ENCODE peak calls at places on chromosomes 12 and 14, in seven cellular contexts. X is GM12864; G is OCI-LY7; Y is fibroblast of mammary gland; K is hepatocyte; H is endodermal cell; M is activated CD4-positive, CD25-positive, alpha-beta regulatory T cell. J is an unnamed sample.

GRCh38 chr12:50747817-50748216 is 16.1 kb upstream of the ATF1 start:
- DNase-seq in Y (no peak), H (peak), G (no peak), M (no peak), X (no peak), K (peak), J (no peak)

GRCh38 chr12:27245039-27245438 is 953 bp downstream of the STK38L start:
- DNase-seq in G (no peak), M (no peak), X (no peak), Y (no peak), K (no peak), H (no peak), J (no peak)

GRCh38 chr12:89827592-89827991 is 119.0 kb upstream of the ATP2B1 start:
- DNase-seq in H (peak), K (no peak), G (no peak), Y (no peak), X (no peak), M (no peak), J (no peak)

GRCh38 chr12:6909421-6910145 is 4.8 kb upstream of the ENO2 start:
- DNase-seq in G (no peak), H (no peak), X (no peak), K (no peak), Y (no peak), M (no peak), J (no peak)

GRCh38 chr14:102461490-102462317 is 47.9 kb downstream of the ANKRD9 start:
- DNase-seq in G (no peak), X (no peak), M (no peak), Y (no peak), H (no peak), K (no peak), J (no peak)

GRCh38 chr12:83634726-83635267 is 948.1 kb downstream of the TMTC2 start:
- DNase-seq in X (no peak), H (no peak), Y (no peak), M (no peak), G (no peak), K (no peak), J (no peak)

GRCh38 chr12:59723520-59723919 is 127.7 kb downstream of the SLC16A7 start:
- DNase-seq in Y (peak), X (no peak), K (no peak), H (no peak), G (no peak), M (no peak), J (no peak)

GRCh38 chr14:60642270-60642789 is 6.9 kb downstream of the SIX1 start:
- DNase-seq in H (peak), G (no peak), Y (no peak), M (no peak), X (no peak), K (peak), J (no peak)

GRCh38 chr14:76782115-76782884 is 21.0 kb downstream of the VASH1 start:
- DNase-seq in G (no peak), Y (no peak), H (peak), K (no peak), M (no peak), X (no peak), J (peak)

GRCh38 chr14:65432361-65432948 is 19.9 kb downstream of the FUT8 start:
- DNase-seq in Y (no peak), H (no peak), K (no peak), M (no peak), X (no peak), G (no peak), J (no peak)

GRCh38 chr12:61610143-61610542 is 650.1 kb upstream of the USP15 start:
- DNase-seq in G (no peak), M (no peak), K (no peak), Y (no peak), H (no peak), X (no peak), J (no peak)

GRCh38 chr12:130423991-130424857 is 86.5 kb downstream of the PIWIL1 start:
- DNase-seq in G (no peak), H (peak), X (no peak), K (no peak), M (no peak), Y (no peak), J (peak)

GRCh38 chr14:32306549-32306948 is 22.5 kb upstream of the AKAP6 start:
- DNase-seq in G (no peak), H (no peak), X (no peak), M (no peak), K (no peak), Y (peak), J (no peak)

GRCh38 chr12:2284321-2284813 is 231.6 kb downstream of the CACNA1C start:
- DNase-seq in H (no peak), Y (peak), X (no peak), G (no peak), K (peak), M (no peak), J (no peak)

GRCh38 chr14:105487449-105487985 is 831 bp downstream of the CRIP1 start:
- DNase-seq in H (no peak), Y (no peak), K (no peak), G (no peak), X (no peak), M (no peak), J (no peak)

GRCh38 chr14:103574707-103575285 is 12.0 kb downstream of the COA8 start:
- DNase-seq in K (no peak), H (no peak), M (no peak), G (no peak), X (no peak), Y (no peak), J (no peak)

GRCh38 chr12:51910691-51911090 is 3.4 kb downstream of the ACVRL1 start:
- DNase-seq in H (no peak), G (no peak), M (no peak), Y (no peak), K (no peak), X (no peak), J (no peak)

GRCh38 chr14:104799657-104800599 is 973 bp upstream of the ZBTB42 start:
- DNase-seq in Y (peak), X (no peak), H (peak), K (peak), G (peak), M (peak), J (peak)

GRCh38 chr14:74519316-74520074 is 25.9 kb downstream of the ISCA2 start:
- DNase-seq in X (no peak), G (no peak), Y (no peak), H (no peak), M (no peak), K (no peak), J (no peak)

GRCh38 chr12:109544955-109545531 is 28.3 kb downstream of the MMAB start:
- DNase-seq in G (no peak), X (no peak), M (no peak), H (no peak), K (no peak), Y (peak), J (no peak)

GRCh38 chr14:31559939-31560338 is 1.3 kb upstream of the NUBPL start:
- DNase-seq in X (no peak), H (no peak), M (no peak), Y (no peak), G (no peak), K (no peak), J (no peak)

GRCh38 chr12:79886917-79887519 is 47.9 kb downstream of the PPP1R12A start:
- DNase-seq in M (no peak), G (peak), X (peak), Y (peak), K (peak), H (no peak), J (no peak)

GRCh38 chr14:68736519-68736918 is 56.3 kb downstream of the ZFP36L1 start:
- DNase-seq in K (peak), H (peak), X (no peak), G (no peak), Y (no peak), M (no peak), J (no peak)

J was measured in cardiac septum.